ENCODE peak calls at places on chromosome 7, in seven cellular contexts. A is IMR-90, X is H1, L is mesendoderm, O is neuronal stem cell, G is H9, W is trophoblast cell. R is an unnamed sample.
A peak's percentile ranks its signal among the peaks of the same experiment; 100 is the strongest.

GRCh38 chr7:54802841-54803240 is 43.8 kb upstream of the SEC61G start:
- DNase-seq in A (peak; percentile 63), X (no peak), L (no peak), O (no peak), G (no peak), W (no peak), R (no peak)

GRCh38 chr7:20351901-20352300 is 21.2 kb downstream of the ITGB8 start:
- DNase-seq in A (peak; percentile 53), X (no peak), L (no peak), O (no peak), G (no peak), W (no peak), R (no peak)

GRCh38 chr7:74305987-74306736 is 17.0 kb downstream of the CLIP2 start:
- DNase-seq in A (no peak), X (no peak), L (no peak), O (no peak), G (no peak), W (no peak), R (no peak)

GRCh38 chr7:50349963-50350944 is 45.7 kb downstream of the IKZF1 start:
- DNase-seq in A (no peak), X (no peak), L (no peak), O (no peak), G (no peak), W (no peak), R (no peak)

GRCh38 chr7:94424336-94424735 is 29.6 kb downstream of the COL1A2 start:
- DNase-seq in A (no peak), X (no peak), L (no peak), O (no peak), G (no peak), W (no peak), R (no peak)

GRCh38 chr7:31890751-31891150 is 179.5 kb downstream of the PDE1C start:
- DNase-seq in A (no peak), X (no peak), L (no peak), O (no peak), G (no peak), W (no peak), R (no peak)

GRCh38 chr7:102425639-102426267 is 7.6 kb upstream of the ORAI2 start:
- DNase-seq in A (no peak), X (no peak), L (no peak), O (no peak), G (peak; percentile 54), W (peak; percentile 35), R (no peak)

GRCh38 chr7:50595538-50596102 is 30.4 kb upstream of the DDC start:
- DNase-seq in A (peak; percentile 34), X (no peak), L (peak; percentile 77), O (peak; percentile 2), G (peak; percentile 55), W (peak; percentile 22), R (peak; percentile 57)

GRCh38 chr7:11474902-11475585 is 357.0 kb downstream of the THSD7A start:
- DNase-seq in A (no peak), X (no peak), L (no peak), O (no peak), G (no peak), W (no peak), R (no peak)

GRCh38 chr7:116273283-116273917 is 63.1 kb downstream of the TES start:
- DNase-seq in A (no peak), X (no peak), L (no peak), O (no peak), G (no peak), W (peak; percentile 82), R (no peak)

GRCh38 chr7:116277070-116277469 is 66.7 kb downstream of the TES start:
- DNase-seq in A (no peak), X (no peak), L (no peak), O (no peak), G (no peak), W (no peak), R (no peak)

GRCh38 chr7:116271161-116271979 is 61.0 kb downstream of the TES start:
- DNase-seq in A (peak; percentile 85), X (no peak), L (no peak), O (no peak), G (no peak), W (peak; percentile 94), R (peak; percentile 61)

GRCh38 chr7:116271980-116272886 is 61.9 kb downstream of the TES start:
- DNase-seq in A (peak; percentile 98), X (no peak), L (peak; percentile 41), O (no peak), G (no peak), W (peak; percentile 76), R (peak; percentile 95)

DNA sequence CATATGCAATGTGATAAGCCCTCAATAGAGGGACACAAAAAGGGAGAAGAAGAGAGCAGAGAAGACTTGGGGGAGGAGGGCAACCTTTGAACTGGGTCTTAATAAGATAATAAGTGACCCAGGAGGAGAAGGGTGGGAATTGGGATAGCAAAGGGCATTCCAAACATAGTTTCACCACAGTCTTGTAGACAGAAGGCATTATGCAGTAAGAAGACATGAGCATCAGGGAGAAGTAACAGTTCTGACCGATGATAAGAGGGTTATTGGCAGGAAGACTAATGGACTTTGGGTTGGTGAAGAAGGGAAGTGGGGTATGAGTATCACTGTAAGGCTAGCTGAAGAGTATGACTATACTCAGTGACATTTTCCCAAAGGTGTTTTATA is 63.6 kb downstream of the TES start:
- DNase-seq in A (no peak), X (no peak), L (peak; percentile 50), O (no peak), G (no peak), W (no peak), R (no peak)
- H3K27ac ChIP-seq in A (no peak overlapping the region), X (no peak overlapping the region), L (no peak overlapping the region), O (no peak overlapping the region), G (no peak overlapping the region), W (no peak overlapping the region), R (peak overlapping the region; percentile 79)

DNA sequence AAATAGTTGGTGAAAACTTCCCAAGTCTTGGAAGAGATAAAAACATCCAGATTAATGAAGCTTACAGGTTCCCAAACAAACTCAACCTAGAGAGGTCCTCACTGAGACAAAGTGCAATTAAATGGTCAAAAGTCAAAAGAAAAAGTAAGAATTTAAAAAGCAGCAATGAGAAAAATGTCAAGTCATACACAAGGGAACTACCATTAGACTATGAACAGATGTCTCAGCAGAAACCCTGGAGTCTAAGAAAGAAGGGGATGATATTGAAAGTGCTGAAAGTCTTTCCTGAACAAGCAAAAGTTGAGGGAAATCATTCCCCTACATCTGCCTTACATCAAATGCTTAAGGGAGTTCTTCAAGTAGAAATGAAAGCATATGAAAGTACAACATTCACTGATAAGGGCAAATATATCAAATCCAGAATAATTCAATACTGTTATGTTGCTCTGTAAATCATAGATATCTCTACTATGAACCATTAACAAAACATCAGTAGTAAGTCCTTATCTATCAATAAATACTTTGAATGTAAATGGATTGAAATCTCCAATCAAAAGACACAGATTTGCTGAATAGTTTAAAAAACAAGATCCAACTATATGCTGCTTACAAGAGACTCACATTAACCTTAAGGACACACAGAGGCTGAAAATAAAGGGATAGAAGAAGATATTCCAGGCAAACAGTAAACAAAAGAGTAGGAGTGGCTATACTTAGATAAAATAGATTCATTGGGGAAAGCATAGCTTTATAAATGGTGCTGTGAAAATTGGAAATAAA is 449.5 kb downstream of the PHTF2 start:
- DNase-seq in A (no peak), X (no peak), L (no peak), O (no peak), G (no peak), W (no peak), R (no peak)
- H4K8ac ChIP-seq in A (no peak overlapping the region), X (no peak overlapping the region), L (no peak overlapping the region), O (no peak overlapping the region), G (no peak overlapping the region), W (no peak overlapping the region), R (no peak overlapping the region)

GRCh38 chr7:68507644-68508043 is 1090.6 kb upstream of the AUTS2 start:
- DNase-seq in A (no peak), X (no peak), L (no peak), O (no peak), G (no peak), W (no peak), R (no peak)

GRCh38 chr7:68509054-68509453 is 1089.2 kb upstream of the AUTS2 start:
- DNase-seq in A (no peak), X (no peak), L (no peak), O (no peak), G (no peak), W (no peak), R (no peak)

GRCh38 chr7:68509603-68510002 is 1088.7 kb upstream of the AUTS2 start:
- DNase-seq in A (no peak), X (no peak), L (no peak), O (no peak), G (no peak), W (no peak), R (no peak)

GRCh38 chr7:68512466-68512865 is 1085.8 kb upstream of the AUTS2 start:
- DNase-seq in A (no peak), X (no peak), L (no peak), O (no peak), G (no peak), W (no peak), R (no peak)

DNA sequence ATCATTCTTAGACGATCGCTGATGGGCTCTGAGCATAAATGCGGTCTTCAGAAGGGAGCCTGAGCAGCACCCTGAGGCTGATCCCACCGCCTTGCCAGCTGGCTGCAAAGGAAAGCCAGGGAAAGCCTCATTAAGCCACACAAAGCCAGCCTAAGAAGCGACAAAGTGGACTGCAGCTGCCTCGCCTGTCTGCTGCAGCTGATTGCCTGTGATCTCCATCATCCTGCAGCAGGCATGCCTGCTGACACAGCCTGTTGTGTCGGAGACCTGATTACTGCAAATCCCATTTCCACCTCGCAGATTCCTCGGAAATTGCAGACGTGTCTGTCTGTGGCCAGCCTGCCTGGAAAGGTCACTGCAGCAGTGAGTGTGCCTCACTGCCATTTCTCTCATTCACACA is 1087.0 kb upstream of the AUTS2 start:
- DNase-seq in A (no peak), X (no peak), L (peak; percentile 82), O (peak; percentile 54), G (no peak), W (no peak), R (no peak)
- H3K27ac ChIP-seq in A (no peak overlapping the region), X (no peak overlapping the region), L (no peak overlapping the region), O (no peak overlapping the region), G (no peak overlapping the region), W (no peak overlapping the region), R (no peak overlapping the region)

GRCh38 chr7:1268866-1269265 is 36.2 kb downstream of the UNCX start:
- DNase-seq in A (no peak), X (no peak), L (no peak), O (no peak), G (no peak), W (peak; percentile 77), R (no peak)

GRCh38 chr7:1271046-1271445 is 38.4 kb downstream of the UNCX start:
- DNase-seq in A (no peak), X (no peak), L (no peak), O (no peak), G (no peak), W (no peak), R (no peak)

GRCh38 chr7:1271656-1272055 is 39.0 kb downstream of the UNCX start:
- DNase-seq in A (no peak), X (no peak), L (no peak), O (no peak), G (no peak), W (no peak), R (no peak)

GRCh38 chr7:1269336-1269890 is 36.7 kb downstream of the UNCX start:
- DNase-seq in A (no peak), X (no peak), L (no peak), O (no peak), G (no peak), W (no peak), R (no peak)

DNA sequence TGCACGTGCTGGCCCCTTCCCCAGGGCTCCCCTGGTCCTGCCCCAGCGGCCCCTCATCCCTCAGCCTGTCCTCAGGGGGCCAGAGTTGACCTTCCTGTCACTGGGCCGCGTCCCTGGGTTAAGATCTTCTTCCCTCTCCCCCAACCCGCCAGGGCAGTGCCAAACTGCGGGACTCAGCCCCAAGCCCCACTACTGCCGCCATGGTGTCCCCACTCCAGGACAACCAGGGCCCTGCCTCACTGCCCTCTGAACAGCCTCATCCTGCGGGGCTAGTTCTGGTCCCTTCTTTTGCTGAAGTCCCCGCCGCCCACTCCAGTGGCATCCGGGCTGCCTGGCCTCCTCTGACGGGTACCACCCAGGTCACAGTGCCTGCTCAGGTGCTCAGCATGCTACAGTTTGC is 37.5 kb downstream of the UNCX start:
- DNase-seq in A (no peak), X (no peak), L (no peak), O (no peak), G (no peak), W (no peak), R (no peak)
- H4K8ac ChIP-seq in A (no peak overlapping the region), X (peak overlapping the region; percentile 51), L (no peak overlapping the region), O (no peak overlapping the region), G (no peak overlapping the region), W (no peak overlapping the region), R (no peak overlapping the region)